ENCODE peak calls at places on chromosome 6, in ten cellular contexts. N is gastrocnemius medialis; T is HCT116; P is A549; A is stimulated activated memory B cell treated with anti-CD40 and anti-IgM and Interleukin-4, amounts not matched to agents 10 μg/mL and 1 μg/mL and 100 μg/mL, for 72 hours; R is left lung; X is gastroesophageal sphincter; F is naive thymus-derived CD8-positive, alpha-beta T cell; Y is heart right ventricle; M is pancreas. V is an unnamed sample.

GRCh38 chr6:101393291-101394251 is at the start of gene GRIK2:
- ATAC-seq in N (no peak), T (peak), P (peak), A (no peak), R (peak), X (no peak), F (no peak), Y (peak), M (peak), V (peak)

GRCh38 chr6:158043008-158043407 is 61.3 kb downstream of the SYNJ2 start:
- ATAC-seq in N (peak), T (no peak), P (no peak), A (no peak), R (no peak), X (no peak), F (no peak), Y (peak), M (no peak), V (no peak)

GRCh38 chr6:168157272-168158007 is 78.4 kb upstream of the FRMD1 start:
- ATAC-seq in N (peak), T (peak), P (peak), A (no peak), R (peak), X (peak), F (no peak), Y (no peak), M (no peak), V (peak)

GRCh38 chr6:52976591-52977035 is 18.5 kb downstream of the GSTA4 start:
- ATAC-seq in N (no peak), T (no peak), P (no peak), A (peak), R (peak), X (no peak), F (no peak), Y (no peak), M (peak), V (peak)

GRCh38 chr6:151451417-151451949 is 443 bp downstream of the RMND1 start:
- ATAC-seq in N (no peak), T (no peak), P (no peak), A (no peak), R (no peak), X (no peak), F (no peak), Y (no peak), M (no peak), V (no peak)

GRCh38 chr6:165926378-165926777 is 241.3 kb downstream of the TBXT start:
- ATAC-seq in N (no peak), T (no peak), P (no peak), A (no peak), R (no peak), X (no peak), F (no peak), Y (no peak), M (no peak), V (no peak)

GRCh38 chr6:127185410-127185809 is 66.9 kb downstream of the RSPO3 start:
- ATAC-seq in N (no peak), T (no peak), P (no peak), A (no peak), R (no peak), X (no peak), F (no peak), Y (no peak), M (no peak), V (no peak)

GRCh38 chr6:142954844-142955243 is 9.9 kb upstream of the HIVEP2 start:
- ATAC-seq in N (no peak), T (no peak), P (no peak), A (peak), R (peak), X (no peak), F (no peak), Y (no peak), M (no peak), V (no peak)

GRCh38 chr6:161355731-161356130 is 81.9 kb upstream of the AGPAT4 start:
- ATAC-seq in N (no peak), T (no peak), P (no peak), A (no peak), R (peak), X (peak), F (no peak), Y (no peak), M (no peak), V (peak)

GRCh38 chr6:27375613-27376079 is 12.9 kb upstream of the ZNF391 start:
- ATAC-seq in N (peak), T (peak), P (no peak), A (no peak), R (no peak), X (no peak), F (peak), Y (no peak), M (no peak), V (no peak)

GRCh38 chr6:137870744-137871247 is 3.7 kb downstream of the TNFAIP3 start:
- ATAC-seq in N (no peak), T (no peak), P (no peak), A (no peak), R (no peak), X (no peak), F (peak), Y (no peak), M (no peak), V (no peak)

GRCh38 chr6:28858963-28859362 is 64.8 kb downstream of the TRIM27 start:
- ATAC-seq in N (no peak), T (no peak), P (no peak), A (no peak), R (no peak), X (no peak), F (no peak), Y (no peak), M (no peak), V (no peak)

GRCh38 chr6:112258636-112259336 is 4.4 kb upstream of the LAMA4 start:
- ATAC-seq in N (no peak), T (peak), P (no peak), A (no peak), R (no peak), X (no peak), F (no peak), Y (peak), M (no peak), V (no peak)

GRCh38 chr6:6699741-6700367 is 111.3 kb downstream of the LY86 start:
- ATAC-seq in N (peak), T (peak), P (peak), A (no peak), R (peak), X (peak), F (no peak), Y (peak), M (peak), V (peak)

GRCh38 chr6:161029195-161029809 is 37.7 kb downstream of the MAP3K4 start:
- ATAC-seq in N (no peak), T (no peak), P (no peak), A (peak), R (peak), X (no peak), F (no peak), Y (no peak), M (no peak), V (no peak)

GRCh38 chr6:31805939-31806469 is 762 bp downstream of the LSM2 start:
- ATAC-seq in N (peak), T (peak), P (peak), A (peak), R (peak), X (peak), F (peak), Y (peak), M (no peak), V (peak)

GRCh38 chr6:99241905-99242534 is 107.5 kb downstream of the FAXC start:
- ATAC-seq in N (no peak), T (peak), P (peak), A (no peak), R (peak), X (no peak), F (no peak), Y (no peak), M (no peak), V (no peak)

GRCh38 chr6:42572523-42572922 is 8.7 kb downstream of the UBR2 start:
- ATAC-seq in N (no peak), T (no peak), P (no peak), A (peak), R (no peak), X (no peak), F (peak), Y (no peak), M (no peak), V (peak)

GRCh38 chr6:118467181-118467580 is 80.9 kb upstream of the PLN start:
- ATAC-seq in N (no peak), T (no peak), P (no peak), A (no peak), R (no peak), X (no peak), F (no peak), Y (no peak), M (no peak), V (no peak)